ENCODE peak calls at places on chromosomes 6 and 20, in six cellular contexts. Y, F, X, V, P and J are unnamed samples.

GRCh38 chr6:167750956-167751358 is 75.8 kb upstream of the AFDN start:
- DNase-seq in Y (no peak), F (no peak), X (peak; percentile 6), V (no peak), P (no peak), J (no peak)

GRCh38 chr20:41221614-41222218 is 84.4 kb downstream of the PLCG1 start:
- DNase-seq in Y (no peak), F (no peak), X (no peak), V (no peak), P (no peak), J (no peak)

GRCh38 chr6:166484863-166485262 is 101.6 kb downstream of the RAMACL start:
- DNase-seq in Y (no peak), F (no peak), X (no peak), V (no peak), P (no peak), J (no peak)

GRCh38 chr6:47047479-47048411 is 5.6 kb upstream of the ADGRF1 start:
- DNase-seq in Y (peak; percentile 85), F (peak; percentile 87), X (peak; percentile 58), V (peak; percentile 41), P (peak; percentile 83), J (no peak)

GRCh38 chr20:63138855-63139341 is 77.0 kb downstream of the YTHDF1 start:
- DNase-seq in Y (peak; percentile 68), F (no peak), X (no peak), V (no peak), P (no peak), J (no peak)

GRCh38 chr6:168309997-168310396 is 9.6 kb downstream of the DACT2 start:
- DNase-seq in Y (no peak), F (no peak), X (no peak), V (no peak), P (no peak), J (no peak)

GRCh38 chr6:123383718-123384117 is 253.0 kb downstream of the TRDN start:
- DNase-seq in Y (no peak), F (no peak), X (no peak), V (no peak), P (no peak), J (no peak)

GRCh38 chr6:106116125-106116524 is 30.0 kb downstream of the PRDM1 start:
- DNase-seq in Y (peak; percentile 35), F (no peak), X (no peak), V (no peak), P (no peak), J (no peak)

GRCh38 chr6:26556263-26557070 is 18.3 kb downstream of the HMGN4 start:
- DNase-seq in Y (peak; percentile 95), F (peak; percentile 96), X (peak; percentile 12), V (no peak), P (peak; percentile 92), J (no peak)

GRCh38 chr6:89310929-89311328 is 4.2 kb downstream of the GABRR2 start:
- DNase-seq in Y (peak; percentile 63), F (peak; percentile 91), X (no peak), V (no peak), P (no peak), J (no peak)

GRCh38 chr6:39426057-39426592 is 103.6 kb upstream of the KCNK16 start:
- DNase-seq in Y (peak; percentile 72), F (peak; percentile 87), X (peak; percentile 69), V (no peak), P (peak; percentile 23), J (no peak)

GRCh38 chr6:138428943-138429616 is 25.1 kb downstream of the HEBP2 start:
- DNase-seq in Y (no peak), F (peak; percentile 52), X (peak; percentile 25), V (peak; percentile 78), P (peak; percentile 54), J (no peak)

GRCh38 chr6:43758617-43759050 is 11.4 kb upstream of the VEGFA start:
- DNase-seq in Y (no peak), F (no peak), X (peak; percentile 37), V (peak; percentile 60), P (no peak), J (no peak)

GRCh38 chr20:8401491-8401890 is 269.4 kb downstream of the PLCB1 start:
- DNase-seq in Y (no peak), F (peak; percentile 20), X (no peak), V (no peak), P (no peak), J (no peak)